ENCODE peak calls at places on chromosomes 12 and 14, in ten cellular contexts. U, P, B, O, Y, E, V, X, M and D are unnamed samples.

GRCh38 chr14:24852312-24853060 is 197.5 kb downstream of the STXBP6 start:
- DNase-seq in P (no peak), X (no peak), V (no peak), U (no peak), O (no peak), B (no peak), E (no peak), M (no peak), Y (no peak), D (no peak)

GRCh38 chr12:66011731-66012130 is 118.8 kb downstream of the LLPH start:
- DNase-seq in Y (no peak), X (peak), P (no peak), M (no peak), O (no peak), E (no peak), V (no peak), U (no peak), B (no peak), D (no peak)

GRCh38 chr14:53450871-53451270 is 297.7 kb upstream of the DDHD1 start:
- DNase-seq in Y (no peak), V (no peak), U (no peak), P (no peak), M (no peak), B (no peak), X (peak), O (no peak), E (no peak), D (no peak)

GRCh38 chr12:130835436-130835835 is 3.6 kb downstream of the STX2 start:
- DNase-seq in X (no peak), O (no peak), U (no peak), Y (no peak), E (no peak), V (no peak), B (no peak), P (no peak), M (no peak), D (no peak)

GRCh38 chr12:87142346-87142745 is 886.2 kb upstream of the MGAT4C start:
- DNase-seq in O (no peak), U (no peak), B (no peak), P (no peak), Y (no peak), E (no peak), V (peak), X (no peak), M (no peak), D (no peak)

GRCh38 chr12:6161124-6161882 is 36.8 kb upstream of the VWF start:
- DNase-seq in B (no peak), Y (no peak), E (no peak), X (peak), O (no peak), U (peak), P (no peak), M (no peak), V (no peak), D (peak)

GRCh38 chr14:75647650-75648049 is 13.0 kb downstream of the ERG28 start:
- DNase-seq in P (no peak), Y (no peak), B (no peak), X (peak), M (no peak), U (no peak), O (no peak), E (no peak), V (peak), D (no peak)

GRCh38 chr14:46490150-46490769 is 161.3 kb downstream of the RPL10L start:
- DNase-seq in B (no peak), P (no peak), M (no peak), U (no peak), E (peak), O (peak), X (no peak), Y (no peak), V (peak), D (no peak)

GRCh38 chr12:19546611-19547162 is 107.4 kb downstream of the AEBP2 start:
- DNase-seq in O (no peak), M (no peak), B (peak), Y (no peak), E (no peak), V (no peak), X (peak), U (no peak), P (no peak), D (no peak)

GRCh38 chr14:76832503-76832988 is 6.3 kb downstream of the LRRC74A start:
- DNase-seq in Y (no peak), M (no peak), B (no peak), E (no peak), O (no peak), V (no peak), P (no peak), X (peak), U (no peak), D (no peak)

GRCh38 chr12:25764892-25765291 is 193.6 kb upstream of the RASSF8 start:
- DNase-seq in U (no peak), Y (no peak), E (no peak), B (no peak), X (peak), M (no peak), P (no peak), V (peak), O (no peak), D (no peak)

GRCh38 chr14:51039285-51039684 is 55.6 kb downstream of the TRIM9 start:
- DNase-seq in V (no peak), O (no peak), U (no peak), P (no peak), B (no peak), E (no peak), M (no peak), Y (no peak), X (no peak), D (no peak)

GRCh38 chr14:68762944-68763831 is 29.7 kb downstream of the ZFP36L1 start:
- DNase-seq in O (peak), Y (no peak), M (peak), P (no peak), U (peak), V (no peak), E (peak), B (no peak), X (peak), D (peak)

GRCh38 chr14:33120341-33120740 is 181.7 kb downstream of the NPAS3 start:
- DNase-seq in X (peak), B (no peak), E (no peak), O (no peak), Y (no peak), U (no peak), V (peak), P (no peak), M (no peak), D (no peak)

GRCh38 chr12:31003861-31004640 is 69.6 kb upstream of the DDX11 start:
- DNase-seq in M (peak), U (no peak), P (no peak), B (no peak), Y (no peak), O (no peak), E (no peak), V (no peak), X (no peak), D (no peak)